ENCODE peak calls at places on chromosome 13, in four cellular contexts. U, X, A and S are unnamed samples.

GRCh38 chr13:26499209-26499601 is 58.3 kb upstream of the WASF3 start:
- DNase-seq in X (no peak), U (no peak), A (no peak), S (no peak)

GRCh38 chr13:74115138-74115537 is 19.1 kb downstream of the KLF12 start:
- DNase-seq in U (no peak), X (no peak), A (peak), S (no peak)

GRCh38 chr13:101545521-101545920 is 93.0 kb downstream of the ITGBL1 start:
- DNase-seq in X (no peak), A (peak), U (no peak), S (no peak)

GRCh38 chr13:31749929-31750328 is 10.6 kb downstream of the RXFP2 start:
- DNase-seq in U (no peak), X (no peak), A (peak), S (no peak)

GRCh38 chr13:21175656-21176194 is 627 bp downstream of the SKA3 start:
- DNase-seq in A (no peak), X (no peak), U (no peak), S (no peak)

GRCh38 chr13:24225062-24225461 is 64.5 kb downstream of the SPATA13 start:
- DNase-seq in U (no peak), X (no peak), A (no peak), S (no peak)

GRCh38 chr13:50676602-50677001 is 166.9 kb downstream of the DLEU7 start:
- DNase-seq in X (no peak), A (peak), U (no peak), S (no peak)

GRCh38 chr13:77544365-77544764 is 8.9 kb downstream of the SCEL start:
- DNase-seq in X (no peak), A (peak), U (no peak), S (peak)

GRCh38 chr13:29800687-29801086 is 49.7 kb downstream of the UBL3 start:
- DNase-seq in U (no peak), X (no peak), A (no peak), S (no peak)

GRCh38 chr13:97226013-97226412 is 3.9 kb downstream of the MBNL2 start:
- DNase-seq in X (no peak), A (no peak), U (no peak), S (no peak)

GRCh38 chr13:113758651-113759524 is at the start of gene TMEM255B:
- DNase-seq in U (peak), X (no peak), A (peak), S (peak)

GRCh38 chr13:112892759-112893569 is 76.0 kb upstream of the MCF2L start:
- DNase-seq in A (no peak), X (no peak), U (peak), S (peak)

GRCh38 chr13:94120878-94121277 is 358.6 kb downstream of the DCT start:
- DNase-seq in X (no peak), A (no peak), U (no peak), S (no peak)

GRCh38 chr13:63636231-63636993 is 2220.8 kb upstream of the PCDH20 start:
- DNase-seq in A (no peak), X (no peak), U (no peak), S (no peak)

GRCh38 chr13:21671793-21672680 is 1.2 kb downstream of the FGF9 start:
- DNase-seq in U (no peak), X (no peak), A (no peak), S (no peak)

GRCh38 chr13:22235285-22235949 is 564.5 kb downstream of the FGF9 start:
- DNase-seq in X (no peak), U (no peak), A (no peak), S (no peak)

GRCh38 chr13:94825507-94825906 is 113.2 kb upstream of the SOX21 start:
- DNase-seq in U (peak), X (no peak), A (peak), S (peak)

GRCh38 chr13:108915634-108916497 is 286.5 kb downstream of the MYO16 start:
- DNase-seq in A (peak), X (no peak), U (peak), S (peak)

GRCh38 chr13:27043013-27043412 is 128.6 kb downstream of the USP12 start:
- DNase-seq in U (no peak), A (peak), X (no peak), S (no peak)

GRCh38 chr13:93248627-93249047 is 22.0 kb downstream of the GPC6 start:
- DNase-seq in A (peak), U (peak), X (no peak), S (no peak)

GRCh38 chr13:100594731-100595130 is 6.1 kb upstream of the GGACT start:
- DNase-seq in U (no peak), A (no peak), X (no peak), S (no peak)

GRCh38 chr13:100646030-100646673 is 28.4 kb downstream of the TMTC4 start:
- DNase-seq in U (no peak), X (no peak), A (peak), S (no peak)

GRCh38 chr13:52048516-52048915 is 24.0 kb downstream of the UTP14C start:
- DNase-seq in U (no peak), X (no peak), A (peak), S (no peak)

GRCh38 chr13:38223093-38223492 is 126.6 kb upstream of the UFM1 start:
- DNase-seq in A (peak), X (no peak), U (no peak), S (no peak)

GRCh38 chr13:32164622-32165268 is 133.2 kb downstream of the FRY start:
- DNase-seq in A (peak), U (no peak), X (peak), S (no peak)

GRCh38 chr13:91579320-91579719 is 180.9 kb downstream of the GPC5 start:
- DNase-seq in X (no peak), A (no peak), U (no peak), S (no peak)

GRCh38 chr13:46176756-46177155 is 5.2 kb downstream of the LCP1 start:
- DNase-seq in U (peak), X (peak), A (no peak), S (no peak)

GRCh38 chr13:34578471-34578870 is 363.6 kb upstream of the NBEA start:
- DNase-seq in A (no peak), U (no peak), X (no peak), S (no peak)

GRCh38 chr13:20673711-20674110 is 29.8 kb upstream of the IL17D start:
- DNase-seq in U (no peak), A (peak), X (no peak), S (no peak)

GRCh38 chr13:108213946-108214345 is 1.4 kb downstream of the LIG4 start:
- DNase-seq in U (no peak), X (no peak), A (no peak), S (no peak)

GRCh38 chr13:99431927-99432636 is 69.2 kb upstream of the TM9SF2 start:
- DNase-seq in A (peak), X (no peak), U (no peak), S (no peak)

GRCh38 chr13:75479102-75479501 is 2.9 kb downstream of the TBC1D4 start:
- DNase-seq in A (no peak), U (no peak), X (no peak), S (no peak)

GRCh38 chr13:103130681-103131210 is 64.5 kb upstream of the SLC10A2 start:
- DNase-seq in X (no peak), A (no peak), U (no peak), S (no peak)

GRCh38 chr13:111502957-111503356 is 182.5 kb downstream of the TEX29 start:
- DNase-seq in X (no peak), A (no peak), U (no peak), S (no peak)